ENCODE peak calls at places on chromosomes 16 and 17, in six cellular contexts. Z is CD8-positive, alpha-beta T cell; T is A549; N is mucosa of descending colon; U is SK-N-SH; H is HL-60. A is an unnamed sample.

GRCh38 chr17:32116937-32117336 is 25.4 kb upstream of the RHOT1 start:
- DNase-seq in Z (no peak), H (no peak), U (no peak), N (no peak), T (no peak), A (no peak)

GRCh38 chr17:6505425-6506142 is 50.8 kb downstream of the PITPNM3 start:
- DNase-seq in U (no peak), N (no peak), Z (no peak), T (peak), H (no peak), A (peak)

GRCh38 chr17:73575470-73576235 is 68.6 kb downstream of the SDK2 start:
- DNase-seq in U (peak), Z (no peak), T (no peak), N (no peak), H (no peak), A (no peak)

GRCh38 chr16:48354877-48355585 is 30.2 kb downstream of the SIAH1 start:
- DNase-seq in T (no peak), Z (no peak), U (no peak), N (no peak), H (no peak), A (peak)

GRCh38 chr17:60086822-60087591 is 8.3 kb upstream of the HEATR6 start:
- DNase-seq in H (peak), T (peak), Z (no peak), N (no peak), U (no peak), A (peak)

GRCh38 chr16:67474551-67474950 is 6.4 kb downstream of the ATP6V0D1 start:
- DNase-seq in T (no peak), U (no peak), N (no peak), H (peak), Z (no peak), A (no peak)

GRCh38 chr16:23508589-23509440 is 1.5 kb downstream of the GGA2 start:
- DNase-seq in Z (no peak), U (no peak), H (peak), N (peak), T (no peak), A (peak)

GRCh38 chr17:9883451-9883850 is 21.6 kb downstream of the RCVRN start:
- DNase-seq in T (peak), Z (no peak), U (no peak), N (no peak), H (no peak), A (no peak)

GRCh38 chr17:12282056-12282455 is 261.4 kb downstream of the MAP2K4 start:
- DNase-seq in T (peak), U (no peak), Z (no peak), N (no peak), H (no peak), A (no peak)

GRCh38 chr17:69460963-69461922 is 46.7 kb downstream of the MAP2K6 start:
- DNase-seq in Z (no peak), T (no peak), H (no peak), U (no peak), N (no peak), A (no peak)

GRCh38 chr16:13885700-13886099 is 34.3 kb upstream of the ERCC4 start:
- DNase-seq in T (no peak), N (no peak), U (no peak), Z (no peak), H (no peak), A (no peak)

GRCh38 chr16:80166082-80166481 is 374.7 kb upstream of the DYNLRB2 start:
- DNase-seq in U (no peak), T (no peak), H (no peak), N (no peak), Z (no peak), A (no peak)

GRCh38 chr16:69822174-69822935 is 60.2 kb downstream of the WWP2 start:
- DNase-seq in U (no peak), Z (no peak), T (no peak), H (no peak), N (peak), A (no peak)

GRCh38 chr17:79667746-79668145 is 56.9 kb upstream of the RBFOX3 start:
- DNase-seq in T (no peak), N (no peak), H (no peak), Z (no peak), U (no peak), A (no peak)

GRCh38 chr17:31487648-31488263 is 96.3 kb downstream of the RAB11FIP4 start:
- DNase-seq in Z (peak), T (peak), H (peak), N (peak), U (peak), A (peak)

GRCh38 chr17:83010323-83011200 is 68.8 kb upstream of the METRNL start:
- DNase-seq in U (peak), N (no peak), T (no peak), Z (no peak), H (no peak), A (no peak)

GRCh38 chr16:49048557-49048956 is 233.1 kb downstream of the CBLN1 start:
- DNase-seq in H (no peak), U (no peak), N (no peak), Z (no peak), T (no peak), A (peak)

DNA sequence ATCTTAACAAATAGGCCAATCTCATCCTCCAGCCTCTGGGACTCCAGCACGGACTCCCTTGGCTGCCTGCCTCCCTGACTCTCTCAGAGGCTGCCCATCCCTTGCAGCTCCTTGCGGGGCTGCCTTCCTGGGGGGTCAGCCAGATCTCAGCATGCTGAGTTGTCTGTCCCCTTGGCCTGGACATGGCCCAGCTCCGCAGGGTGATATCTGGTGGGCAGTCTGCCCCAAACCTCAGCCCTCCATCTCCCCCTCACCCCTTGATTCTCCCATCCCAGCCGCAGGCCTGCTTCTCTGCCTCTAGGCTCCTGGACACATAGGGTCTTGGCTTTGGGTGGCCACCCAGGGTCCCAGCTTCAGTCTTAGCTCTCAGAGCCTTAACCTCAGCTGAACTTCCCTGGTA is 1.5 kb downstream of the MEOX1 start:
- DNase-seq in N (no peak), Z (no peak), U (no peak), H (no peak), T (no peak), A (no peak)
- H3K4me3 ChIP-seq in N (no peak), Z (no peak), U (no peak), H (no peak), T (no peak), A (no peak)

GRCh38 chr17:17849863-17850373 is 13.1 kb upstream of the SREBF1 start:
- DNase-seq in T (peak), N (peak), Z (peak), H (peak), U (peak), A (peak)
- TF ChIP-seq CTCF in T (no peak), N (no peak), Z (no peak), H (no peak), U (peak), A (peak)

DNA sequence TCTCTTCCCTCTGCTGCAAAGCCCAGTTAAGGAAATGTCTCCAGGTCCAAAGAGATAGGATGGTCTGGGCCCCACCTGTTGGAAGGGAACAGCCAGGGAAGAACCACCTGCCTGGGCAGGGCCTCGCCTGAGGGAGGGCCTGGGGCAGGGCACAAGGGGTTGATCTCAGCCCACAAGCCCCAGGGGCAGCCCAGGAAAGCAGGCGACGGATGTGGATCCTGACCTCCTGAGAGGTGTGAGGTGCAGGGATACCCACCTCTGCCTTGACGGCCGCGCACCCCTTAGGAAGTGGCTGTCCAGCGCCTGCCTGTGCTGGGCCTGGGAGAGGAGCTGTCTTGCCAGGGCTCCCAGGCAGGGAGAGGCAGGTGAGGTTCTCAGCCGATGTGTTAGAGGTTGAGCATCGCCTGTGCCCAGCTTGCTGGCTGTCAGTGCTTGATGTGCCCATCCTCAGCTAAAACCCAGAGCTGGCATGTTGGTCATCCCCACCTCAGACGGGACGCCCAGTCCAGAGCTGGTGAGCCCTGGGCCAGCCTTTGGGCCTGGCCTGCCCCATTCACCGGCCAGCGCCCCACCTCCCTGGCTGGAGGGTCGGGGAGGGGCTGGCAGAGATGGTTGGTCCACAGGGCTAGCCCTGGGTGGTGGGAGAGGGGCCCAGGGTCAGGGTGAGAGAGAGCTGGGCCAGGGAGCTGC is 434 bp downstream of the CEMP1 start:
- DNase-seq in U (peak), H (no peak), T (no peak), Z (no peak), N (no peak), A (no peak)
- H3K4me3 ChIP-seq in U (no peak), H (no peak), T (no peak), Z (peak), N (no peak), A (no peak)

GRCh38 chr17:47816111-47816735 is 5.4 kb downstream of the OSBPL7 start:
- DNase-seq in Z (no peak), T (no peak), H (no peak), N (no peak), U (no peak), A (no peak)

GRCh38 chr17:47819475-47819874 is 2.1 kb downstream of the OSBPL7 start:
- DNase-seq in U (no peak), Z (no peak), T (no peak), N (no peak), H (no peak), A (no peak)

GRCh38 chr17:47816947-47817346 is 4.6 kb downstream of the OSBPL7 start:
- DNase-seq in H (no peak), U (no peak), N (no peak), T (no peak), Z (no peak), A (no peak)

GRCh38 chr17:47820023-47820789 is 1.4 kb downstream of the OSBPL7 start:
- DNase-seq in Z (no peak), N (peak), H (no peak), U (no peak), T (peak), A (no peak)

DNA sequence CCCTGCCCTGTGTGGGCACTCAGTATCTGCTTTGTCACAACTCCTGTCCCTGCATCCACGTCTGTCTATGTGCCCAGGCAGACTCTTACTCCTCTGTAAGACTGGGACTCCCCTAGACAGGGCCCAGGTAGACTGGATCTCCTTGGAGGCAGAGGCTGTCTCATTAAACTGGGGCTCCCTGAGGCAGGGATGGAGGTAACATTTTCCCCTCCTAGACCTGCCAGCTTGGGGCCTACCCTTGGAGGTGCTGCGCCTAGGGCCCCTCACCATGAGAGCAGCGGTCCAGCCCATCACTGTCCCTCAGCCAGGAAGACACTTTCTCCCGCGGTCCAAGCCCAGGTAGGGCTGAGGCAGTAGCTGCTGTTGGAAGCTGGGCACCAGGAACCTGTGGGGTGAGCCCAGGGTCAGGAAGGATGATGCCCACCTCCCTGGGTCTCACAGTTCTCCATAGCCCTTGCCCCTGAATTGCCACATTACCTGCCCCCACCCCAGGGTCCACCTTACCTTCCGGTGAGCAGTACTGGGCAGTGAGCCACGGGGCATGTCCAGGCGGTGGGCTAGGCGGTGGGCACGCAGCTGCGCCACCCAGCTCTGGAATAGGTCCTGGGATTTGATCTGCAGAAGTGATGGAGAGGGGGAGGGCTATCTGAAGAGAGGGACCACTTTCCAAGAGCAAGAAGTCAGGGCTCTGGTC is 3.4 kb downstream of the OSBPL7 start:
- DNase-seq in H (no peak), U (no peak), N (no peak), T (no peak), Z (no peak), A (no peak)
- TF ChIP-seq CTCF in H (no peak), U (no peak), N (no peak), T (no peak), Z (no peak), A (no peak)

GRCh38 chr17:17836818-17837379 is at the start of gene SREBF1:
- DNase-seq in N (peak), U (peak), Z (peak), H (no peak), T (peak), A (peak)

GRCh38 chr17:17834974-17835373 is 1.8 kb downstream of the SREBF1 start:
- DNase-seq in H (no peak), T (no peak), N (no peak), U (no peak), Z (no peak), A (no peak)

GRCh38 chr17:17836250-17836817 is 452 bp downstream of the SREBF1 start:
- DNase-seq in U (peak), T (peak), N (peak), H (peak), Z (peak), A (peak)

GRCh38 chr17:17837380-17837821 is 615 bp upstream of the SREBF1 start:
- DNase-seq in U (no peak), H (no peak), T (peak), Z (no peak), N (peak), A (peak)

GRCh38 chr17:17835415-17836249 is 1.2 kb downstream of the SREBF1 start:
- DNase-seq in Z (no peak), U (no peak), T (no peak), N (no peak), H (no peak), A (peak)
- H3K4me3 ChIP-seq in Z (peak), U (peak), T (peak), N (peak), H (peak), A (peak)

DNA sequence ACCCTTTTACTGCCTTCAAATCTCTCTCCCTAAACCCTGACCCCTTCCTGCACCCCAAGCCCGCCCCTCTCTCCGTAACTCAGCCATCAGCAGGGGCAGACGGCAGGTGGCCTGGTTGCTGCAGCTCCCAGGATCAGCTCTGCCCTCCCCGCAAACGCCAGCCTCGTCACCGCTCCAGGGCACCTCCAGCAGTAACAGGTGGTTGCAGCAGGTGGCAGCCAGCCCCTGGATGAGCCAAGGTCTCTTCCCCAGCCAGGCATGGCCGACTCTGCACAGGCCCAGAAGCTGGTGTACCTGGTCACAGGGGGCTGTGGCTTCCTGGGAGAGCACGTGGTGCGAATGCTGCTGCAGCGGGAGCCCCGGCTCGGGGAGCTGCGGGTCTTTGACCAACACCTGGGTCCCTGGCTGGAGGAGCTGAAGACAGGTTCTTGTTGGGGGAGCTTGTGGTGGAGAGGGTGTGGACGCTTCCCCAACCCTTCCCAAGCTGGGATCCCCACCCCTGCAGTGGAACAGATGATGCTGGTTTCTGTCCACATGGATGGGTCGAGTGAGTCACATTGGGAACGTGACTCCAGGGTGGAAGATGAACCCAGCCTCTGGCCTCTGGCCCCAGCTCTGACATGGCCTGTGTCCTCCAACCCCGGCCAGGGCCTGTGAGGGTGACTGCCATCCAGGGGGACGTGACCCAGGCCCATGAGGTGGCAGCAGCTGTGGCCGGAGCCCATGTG is 558 bp downstream of the HSD3B7 start:
- DNase-seq in U (peak), Z (no peak), N (peak), T (peak), H (no peak), A (no peak)
- TF ChIP-seq CTCF in U (no peak), Z (no peak), N (no peak), T (no peak), H (no peak), A (no peak)

GRCh38 chr16:57797526-57798266 is 4.6 kb downstream of the KIFC3 start:
- DNase-seq in Z (no peak), H (no peak), N (no peak), U (no peak), T (peak), A (no peak)
- H3K4me3 ChIP-seq in Z (no peak), H (no peak), N (no peak), U (no peak), T (peak), A (no peak)

DNA sequence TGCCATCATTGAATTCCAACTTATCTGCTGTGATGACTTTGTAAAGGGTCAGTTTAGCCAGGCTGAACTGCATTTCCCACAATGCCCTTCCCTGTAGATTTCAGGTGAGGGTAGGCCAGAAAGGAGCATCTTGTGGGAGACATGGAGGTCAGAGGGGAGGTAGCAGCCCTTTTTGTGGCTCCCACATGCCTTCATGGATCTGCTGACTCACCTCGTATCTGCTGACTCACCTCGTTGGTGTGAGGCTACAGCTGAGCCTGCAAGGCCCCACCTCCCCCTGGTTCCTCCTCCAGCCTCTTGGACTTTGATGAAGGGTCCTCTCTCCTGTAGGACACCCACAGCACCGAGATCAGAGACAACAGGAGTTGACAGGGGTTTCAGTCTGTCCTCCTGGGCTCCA is 102.5 kb downstream of the SALL1 start:
- DNase-seq in Z (no peak), N (no peak), H (no peak), U (no peak), T (peak), A (no peak)
- TF ChIP-seq CTCF in Z (no peak), N (no peak), H (no peak), U (no peak), T (no peak), A (no peak)

GRCh38 chr17:81468765-81469121 is 43.9 kb downstream of the ACTG1 start:
- DNase-seq in T (no peak), H (no peak), U (no peak), N (no peak), Z (no peak), A (no peak)
- H3K4me3 ChIP-seq in T (no peak), H (no peak), U (no peak), N (no peak), Z (no peak), A (no peak)